ENCODE peak calls at places on chromosomes 7 and 10, in five cellular contexts. One of them, this sample, is unnamed.

GRCh38 chr7:100090527-100091410 is 2.0 kb downstream of the COPS6 start:
- DNase-seq in bronchial epithelial cell: no peak
- DNase-seq in stimulated activated CD8-positive, alpha-beta memory T cell treated with anti-CD3 and anti-CD28 coated beads, Interleukin-4, amount 100 ng/mL, for 4 hours: no peak
- DNase-seq in ACHN: no peak
- DNase-seq in activated CD8-positive, alpha-beta T cell treated with anti-CD3 and anti-CD28 coated beads, Interleukin-2, amount 10 ng/mL, durations not matched to agents 7 days and 5 days: no peak
- DNase-seq in this sample: no peak

GRCh38 chr7:138668197-138668596 is 33.0 kb downstream of the SVOPL start:
- DNase-seq in bronchial epithelial cell: no peak
- DNase-seq in stimulated activated CD8-positive, alpha-beta memory T cell treated with anti-CD3 and anti-CD28 coated beads, Interleukin-4, amount 100 ng/mL, for 4 hours: no peak
- DNase-seq in ACHN: no peak
- DNase-seq in activated CD8-positive, alpha-beta T cell treated with anti-CD3 and anti-CD28 coated beads, Interleukin-2, amount 10 ng/mL, durations not matched to agents 7 days and 5 days: no peak
- DNase-seq in this sample: no peak

GRCh38 chr7:30594055-30594539 is 581 bp upstream of the GARS1 start:
- DNase-seq in bronchial epithelial cell: peak
- DNase-seq in stimulated activated CD8-positive, alpha-beta memory T cell treated with anti-CD3 and anti-CD28 coated beads, Interleukin-4, amount 100 ng/mL, for 4 hours: no peak
- DNase-seq in ACHN: peak
- DNase-seq in activated CD8-positive, alpha-beta T cell treated with anti-CD3 and anti-CD28 coated beads, Interleukin-2, amount 10 ng/mL, durations not matched to agents 7 days and 5 days: peak
- DNase-seq in this sample: peak

GRCh38 chr7:118182618-118183253 is 1.2 kb upstream of the LSM8 start:
- DNase-seq in bronchial epithelial cell: no peak
- DNase-seq in stimulated activated CD8-positive, alpha-beta memory T cell treated with anti-CD3 and anti-CD28 coated beads, Interleukin-4, amount 100 ng/mL, for 4 hours: no peak
- DNase-seq in ACHN: no peak
- DNase-seq in activated CD8-positive, alpha-beta T cell treated with anti-CD3 and anti-CD28 coated beads, Interleukin-2, amount 10 ng/mL, durations not matched to agents 7 days and 5 days: no peak
- DNase-seq in this sample: peak

GRCh38 chr7:18505870-18506460 is 10.4 kb downstream of the HDAC9 start:
- DNase-seq in bronchial epithelial cell: no peak
- DNase-seq in stimulated activated CD8-positive, alpha-beta memory T cell treated with anti-CD3 and anti-CD28 coated beads, Interleukin-4, amount 100 ng/mL, for 4 hours: no peak
- DNase-seq in ACHN: no peak
- DNase-seq in activated CD8-positive, alpha-beta T cell treated with anti-CD3 and anti-CD28 coated beads, Interleukin-2, amount 10 ng/mL, durations not matched to agents 7 days and 5 days: no peak
- DNase-seq in this sample: no peak

GRCh38 chr10:90319188-90319914 is 538.5 kb downstream of the HTR7 start:
- DNase-seq in bronchial epithelial cell: peak
- DNase-seq in stimulated activated CD8-positive, alpha-beta memory T cell treated with anti-CD3 and anti-CD28 coated beads, Interleukin-4, amount 100 ng/mL, for 4 hours: no peak
- DNase-seq in ACHN: peak
- DNase-seq in activated CD8-positive, alpha-beta T cell treated with anti-CD3 and anti-CD28 coated beads, Interleukin-2, amount 10 ng/mL, durations not matched to agents 7 days and 5 days: no peak
- DNase-seq in this sample: peak

GRCh38 chr10:123804716-123805115 is 86.9 kb downstream of the CPXM2 start:
- DNase-seq in bronchial epithelial cell: no peak
- DNase-seq in stimulated activated CD8-positive, alpha-beta memory T cell treated with anti-CD3 and anti-CD28 coated beads, Interleukin-4, amount 100 ng/mL, for 4 hours: no peak
- DNase-seq in ACHN: no peak
- DNase-seq in activated CD8-positive, alpha-beta T cell treated with anti-CD3 and anti-CD28 coated beads, Interleukin-2, amount 10 ng/mL, durations not matched to agents 7 days and 5 days: no peak
- DNase-seq in this sample: no peak

GRCh38 chr7:82729172-82730030 is 285.8 kb upstream of the CACNA2D1 start:
- DNase-seq in bronchial epithelial cell: peak
- DNase-seq in stimulated activated CD8-positive, alpha-beta memory T cell treated with anti-CD3 and anti-CD28 coated beads, Interleukin-4, amount 100 ng/mL, for 4 hours: no peak
- DNase-seq in ACHN: peak
- DNase-seq in activated CD8-positive, alpha-beta T cell treated with anti-CD3 and anti-CD28 coated beads, Interleukin-2, amount 10 ng/mL, durations not matched to agents 7 days and 5 days: peak
- DNase-seq in this sample: peak

GRCh38 chr10:26335574-26336093 is 102.5 kb upstream of the APBB1IP start:
- DNase-seq in bronchial epithelial cell: no peak
- DNase-seq in stimulated activated CD8-positive, alpha-beta memory T cell treated with anti-CD3 and anti-CD28 coated beads, Interleukin-4, amount 100 ng/mL, for 4 hours: no peak
- DNase-seq in ACHN: no peak
- DNase-seq in activated CD8-positive, alpha-beta T cell treated with anti-CD3 and anti-CD28 coated beads, Interleukin-2, amount 10 ng/mL, durations not matched to agents 7 days and 5 days: peak
- DNase-seq in this sample: no peak

GRCh38 chr7:155206286-155207020 is 91.2 kb upstream of the INSIG1 start:
- DNase-seq in bronchial epithelial cell: peak
- DNase-seq in stimulated activated CD8-positive, alpha-beta memory T cell treated with anti-CD3 and anti-CD28 coated beads, Interleukin-4, amount 100 ng/mL, for 4 hours: peak
- DNase-seq in ACHN: peak
- DNase-seq in activated CD8-positive, alpha-beta T cell treated with anti-CD3 and anti-CD28 coated beads, Interleukin-2, amount 10 ng/mL, durations not matched to agents 7 days and 5 days: peak
- DNase-seq in this sample: no peak

GRCh38 chr7:120582916-120583315 is 275.0 kb downstream of the TSPAN12 start:
- DNase-seq in bronchial epithelial cell: no peak
- DNase-seq in stimulated activated CD8-positive, alpha-beta memory T cell treated with anti-CD3 and anti-CD28 coated beads, Interleukin-4, amount 100 ng/mL, for 4 hours: no peak
- DNase-seq in ACHN: no peak
- DNase-seq in activated CD8-positive, alpha-beta T cell treated with anti-CD3 and anti-CD28 coated beads, Interleukin-2, amount 10 ng/mL, durations not matched to agents 7 days and 5 days: no peak
- DNase-seq in this sample: no peak

GRCh38 chr7:149884541-149884940 is 10.8 kb downstream of the ATP6V0E2 start:
- DNase-seq in bronchial epithelial cell: no peak
- DNase-seq in stimulated activated CD8-positive, alpha-beta memory T cell treated with anti-CD3 and anti-CD28 coated beads, Interleukin-4, amount 100 ng/mL, for 4 hours: no peak
- DNase-seq in ACHN: no peak
- DNase-seq in activated CD8-positive, alpha-beta T cell treated with anti-CD3 and anti-CD28 coated beads, Interleukin-2, amount 10 ng/mL, durations not matched to agents 7 days and 5 days: no peak
- DNase-seq in this sample: no peak

GRCh38 chr7:115087437-115087836 is 165.5 kb downstream of the MDFIC start:
- DNase-seq in bronchial epithelial cell: peak
- DNase-seq in stimulated activated CD8-positive, alpha-beta memory T cell treated with anti-CD3 and anti-CD28 coated beads, Interleukin-4, amount 100 ng/mL, for 4 hours: no peak
- DNase-seq in ACHN: peak
- DNase-seq in activated CD8-positive, alpha-beta T cell treated with anti-CD3 and anti-CD28 coated beads, Interleukin-2, amount 10 ng/mL, durations not matched to agents 7 days and 5 days: no peak
- DNase-seq in this sample: peak

GRCh38 chr10:48251525-48252353 is 22.8 kb downstream of the FRMPD2 start:
- DNase-seq in bronchial epithelial cell: peak
- DNase-seq in stimulated activated CD8-positive, alpha-beta memory T cell treated with anti-CD3 and anti-CD28 coated beads, Interleukin-4, amount 100 ng/mL, for 4 hours: no peak
- DNase-seq in ACHN: no peak
- DNase-seq in activated CD8-positive, alpha-beta T cell treated with anti-CD3 and anti-CD28 coated beads, Interleukin-2, amount 10 ng/mL, durations not matched to agents 7 days and 5 days: peak
- DNase-seq in this sample: peak

GRCh38 chr10:100338434-100339036 is 8.5 kb upstream of the SCD start:
- DNase-seq in bronchial epithelial cell: peak
- DNase-seq in stimulated activated CD8-positive, alpha-beta memory T cell treated with anti-CD3 and anti-CD28 coated beads, Interleukin-4, amount 100 ng/mL, for 4 hours: peak
- DNase-seq in ACHN: peak
- DNase-seq in activated CD8-positive, alpha-beta T cell treated with anti-CD3 and anti-CD28 coated beads, Interleukin-2, amount 10 ng/mL, durations not matched to agents 7 days and 5 days: peak
- DNase-seq in this sample: peak

GRCh38 chr7:158595068-158595467 is 7.4 kb upstream of the PTPRN2 start:
- DNase-seq in bronchial epithelial cell: peak
- DNase-seq in stimulated activated CD8-positive, alpha-beta memory T cell treated with anti-CD3 and anti-CD28 coated beads, Interleukin-4, amount 100 ng/mL, for 4 hours: no peak
- DNase-seq in ACHN: peak
- DNase-seq in activated CD8-positive, alpha-beta T cell treated with anti-CD3 and anti-CD28 coated beads, Interleukin-2, amount 10 ng/mL, durations not matched to agents 7 days and 5 days: no peak
- DNase-seq in this sample: no peak

GRCh38 chr7:45078199-45078681 is 10.5 kb downstream of the NACAD start:
- DNase-seq in bronchial epithelial cell: no peak
- DNase-seq in stimulated activated CD8-positive, alpha-beta memory T cell treated with anti-CD3 and anti-CD28 coated beads, Interleukin-4, amount 100 ng/mL, for 4 hours: no peak
- DNase-seq in ACHN: no peak
- DNase-seq in activated CD8-positive, alpha-beta T cell treated with anti-CD3 and anti-CD28 coated beads, Interleukin-2, amount 10 ng/mL, durations not matched to agents 7 days and 5 days: no peak
- DNase-seq in this sample: no peak

GRCh38 chr10:98489561-98490481 is 43.1 kb upstream of the HPS1 start:
- DNase-seq in bronchial epithelial cell: peak
- DNase-seq in stimulated activated CD8-positive, alpha-beta memory T cell treated with anti-CD3 and anti-CD28 coated beads, Interleukin-4, amount 100 ng/mL, for 4 hours: no peak
- DNase-seq in ACHN: no peak
- DNase-seq in activated CD8-positive, alpha-beta T cell treated with anti-CD3 and anti-CD28 coated beads, Interleukin-2, amount 10 ng/mL, durations not matched to agents 7 days and 5 days: no peak
- DNase-seq in this sample: peak

GRCh38 chr10:69802424-69803161 is 887 bp downstream of the COL13A1 start:
- DNase-seq in bronchial epithelial cell: peak
- DNase-seq in stimulated activated CD8-positive, alpha-beta memory T cell treated with anti-CD3 and anti-CD28 coated beads, Interleukin-4, amount 100 ng/mL, for 4 hours: no peak
- DNase-seq in ACHN: peak
- DNase-seq in activated CD8-positive, alpha-beta T cell treated with anti-CD3 and anti-CD28 coated beads, Interleukin-2, amount 10 ng/mL, durations not matched to agents 7 days and 5 days: no peak
- DNase-seq in this sample: peak

GRCh38 chr10:110643670-110644597 is at the start of gene RBM20:
- DNase-seq in bronchial epithelial cell: no peak
- DNase-seq in stimulated activated CD8-positive, alpha-beta memory T cell treated with anti-CD3 and anti-CD28 coated beads, Interleukin-4, amount 100 ng/mL, for 4 hours: no peak
- DNase-seq in ACHN: peak
- DNase-seq in activated CD8-positive, alpha-beta T cell treated with anti-CD3 and anti-CD28 coated beads, Interleukin-2, amount 10 ng/mL, durations not matched to agents 7 days and 5 days: peak
- DNase-seq in this sample: peak

GRCh38 chr7:41810258-41810576 is 107.3 kb upstream of the INHBA start:
- DNase-seq in bronchial epithelial cell: no peak
- DNase-seq in stimulated activated CD8-positive, alpha-beta memory T cell treated with anti-CD3 and anti-CD28 coated beads, Interleukin-4, amount 100 ng/mL, for 4 hours: no peak
- DNase-seq in ACHN: no peak
- DNase-seq in activated CD8-positive, alpha-beta T cell treated with anti-CD3 and anti-CD28 coated beads, Interleukin-2, amount 10 ng/mL, durations not matched to agents 7 days and 5 days: no peak
- DNase-seq in this sample: no peak

GRCh38 chr10:34988397-34989067 is 101.6 kb downstream of the CUL2 start:
- DNase-seq in bronchial epithelial cell: peak
- DNase-seq in stimulated activated CD8-positive, alpha-beta memory T cell treated with anti-CD3 and anti-CD28 coated beads, Interleukin-4, amount 100 ng/mL, for 4 hours: no peak
- DNase-seq in ACHN: no peak
- DNase-seq in activated CD8-positive, alpha-beta T cell treated with anti-CD3 and anti-CD28 coated beads, Interleukin-2, amount 10 ng/mL, durations not matched to agents 7 days and 5 days: no peak
- DNase-seq in this sample: no peak

GRCh38 chr10:114458955-114459354 is 54.7 kb upstream of the AFAP1L2 start:
- DNase-seq in bronchial epithelial cell: peak
- DNase-seq in stimulated activated CD8-positive, alpha-beta memory T cell treated with anti-CD3 and anti-CD28 coated beads, Interleukin-4, amount 100 ng/mL, for 4 hours: no peak
- DNase-seq in ACHN: peak
- DNase-seq in activated CD8-positive, alpha-beta T cell treated with anti-CD3 and anti-CD28 coated beads, Interleukin-2, amount 10 ng/mL, durations not matched to agents 7 days and 5 days: peak
- DNase-seq in this sample: peak

GRCh38 chr7:103811315-103811714 is 178.1 kb downstream of the RELN start:
- DNase-seq in bronchial epithelial cell: no peak
- DNase-seq in stimulated activated CD8-positive, alpha-beta memory T cell treated with anti-CD3 and anti-CD28 coated beads, Interleukin-4, amount 100 ng/mL, for 4 hours: no peak
- DNase-seq in ACHN: no peak
- DNase-seq in activated CD8-positive, alpha-beta T cell treated with anti-CD3 and anti-CD28 coated beads, Interleukin-2, amount 10 ng/mL, durations not matched to agents 7 days and 5 days: no peak
- DNase-seq in this sample: no peak

This sample was measured in Calu3.